ENCODE peak calls at places on chromosomes 13 and 19, in five cellular contexts. L, C, V, Y and G are unnamed samples.

GRCh38 chr13:97125051-97125809 is 96.9 kb upstream of the MBNL2 start:
- DNase-seq in C (peak), L (no peak), Y (peak), V (no peak), G (no peak)

GRCh38 chr19:17390665-17391370 is 3.2 kb downstream of the CCDC194 start:
- DNase-seq in C (peak), Y (peak), L (peak), V (no peak), G (peak)

GRCh38 chr19:47310819-47311218 is 1.2 kb downstream of the C5AR1 start:
- DNase-seq in L (no peak), V (no peak), Y (no peak), C (no peak), G (no peak)

GRCh38 chr13:70357031-70357430 is 248.8 kb upstream of the KLHL1 start:
- DNase-seq in V (no peak), L (no peak), C (no peak), Y (no peak), G (no peak)

GRCh38 chr19:7533281-7533819 is 2.2 kb upstream of the PNPLA6 start:
- DNase-seq in C (no peak), V (no peak), L (peak), Y (no peak), G (no peak)

GRCh38 chr13:23790591-23791170 is 98.5 kb downstream of the MIPEP start:
- DNase-seq in C (no peak), Y (no peak), V (no peak), L (no peak), G (no peak)

GRCh38 chr13:30744056-30744684 is 8.8 kb downstream of the ALOX5AP start:
- DNase-seq in L (no peak), C (peak), Y (peak), V (no peak), G (no peak)

GRCh38 chr19:2077833-2078619 is 18.1 kb downstream of the MOB3A start:
- DNase-seq in C (no peak), V (no peak), L (no peak), Y (no peak), G (no peak)

GRCh38 chr13:93262729-93263128 is 36.1 kb downstream of the GPC6 start:
- DNase-seq in V (no peak), L (no peak), Y (peak), C (no peak), G (no peak)